ENCODE peak calls at places on chromosome 22, in six cellular contexts. X, D, W, I, G and L are unnamed samples.

GRCh38 chr22:50696799-50697561 is 24.4 kb downstream of the SHANK3 start:
- DNase-seq in X (no peak), W (peak; percentile 35), D (no peak), I (no peak), G (no peak), L (no peak)

GRCh38 chr22:38177044-38177443 is 4.6 kb downstream of the PLA2G6 start:
- DNase-seq in I (no peak), G (no peak), D (no peak), X (no peak), W (no peak), L (no peak)

GRCh38 chr22:42185915-42186439 is 55.4 kb upstream of the CYP2D6 start:
- DNase-seq in X (no peak), I (no peak), W (no peak), G (no peak), D (no peak), L (no peak)

GRCh38 chr22:43378011-43378704 is 33.7 kb upstream of the MPPED1 start:
- DNase-seq in W (no peak), I (peak; percentile 20), X (peak; percentile 26), G (no peak), D (peak; percentile 42), L (no peak)

GRCh38 chr22:17501679-17502285 is 61.5 kb upstream of the SLC25A18 start:
- DNase-seq in X (peak; percentile 73), I (peak; percentile 63), G (peak; percentile 31), D (peak; percentile 57), W (no peak), L (no peak)

GRCh38 chr22:19480173-19480568 is 451 bp downstream of the CDC45 start:
- DNase-seq in X (no peak), I (no peak), W (no peak), G (no peak), D (no peak), L (no peak)

GRCh38 chr22:23306926-23307325 is 126.6 kb downstream of the BCR start:
- DNase-seq in D (no peak), W (peak; percentile 22), I (no peak), G (no peak), X (no peak), L (no peak)

GRCh38 chr22:40520562-40520961 is 116.0 kb downstream of the MRTFA start:
- DNase-seq in I (no peak), G (no peak), D (no peak), W (no peak), X (no peak), L (no peak)

GRCh38 chr22:42313804-42314581 is 43.5 kb upstream of the TCF20 start:
- DNase-seq in W (peak; percentile 63), D (no peak), X (peak; percentile 17), G (peak; percentile 25), I (peak; percentile 4), L (peak; percentile 50)

GRCh38 chr22:17914474-17914873 is 109.9 kb downstream of the MICAL3 start:
- DNase-seq in G (no peak), W (no peak), X (no peak), D (no peak), I (no peak), L (no peak)

GRCh38 chr22:45548991-45549736 is 46.5 kb downstream of the FBLN1 start:
- DNase-seq in I (peak; percentile 67), D (no peak), X (peak; percentile 94), G (no peak), W (no peak), L (no peak)

GRCh38 chr22:41367680-41368542 is 13.8 kb upstream of the TEF start:
- DNase-seq in D (no peak), I (no peak), G (no peak), X (peak; percentile 14), W (peak; percentile 68), L (no peak)

GRCh38 chr22:19974233-19974861 is 32.7 kb upstream of the TXNRD2 start:
- DNase-seq in D (peak; percentile 86), W (no peak), G (no peak), X (peak; percentile 77), I (peak; percentile 42), L (no peak)

GRCh38 chr22:23074451-23074850 is 4.1 kb downstream of the GNAZ start:
- DNase-seq in W (no peak), G (no peak), I (no peak), D (no peak), X (no peak), L (no peak)

GRCh38 chr22:27372969-27373670 is 428.4 kb downstream of the MN1 start:
- DNase-seq in W (no peak), X (no peak), I (peak; percentile 18), D (no peak), G (no peak), L (no peak)

GRCh38 chr22:42431401-42432019 is 693 bp downstream of the NFAM1 start:
- DNase-seq in X (no peak), W (peak; percentile 69), I (no peak), G (no peak), D (no peak), L (no peak)

GRCh38 chr22:33476206-33476605 is 418.0 kb upstream of the SYN3 start:
- DNase-seq in G (no peak), W (no peak), X (no peak), I (no peak), D (no peak), L (no peak)

GRCh38 chr22:41949297-41949965 is 2.5 kb upstream of the CENPM start:
- DNase-seq in W (no peak), X (no peak), D (no peak), I (no peak), G (no peak), L (no peak)

GRCh38 chr22:35648066-35649025 is at the start of gene APOL6:
- DNase-seq in X (peak; percentile 70), D (peak; percentile 48), W (no peak), I (peak; percentile 56), G (peak; percentile 52), L (peak; percentile 78)

GRCh38 chr22:37273126-37273845 is 9.0 kb upstream of the CYTH4 start:
- DNase-seq in X (peak; percentile 68), I (peak; percentile 74), W (no peak), D (no peak), G (no peak), L (no peak)

GRCh38 chr22:26429458-26430238 is 588 bp downstream of the ASPHD2 start:
- DNase-seq in X (no peak), I (no peak), G (no peak), D (no peak), W (no peak), L (no peak)

GRCh38 chr22:49007013-49007653 is 820.5 kb downstream of the BRD1 start:
- DNase-seq in X (no peak), D (no peak), I (no peak), W (peak; percentile 32), G (no peak), L (no peak)

GRCh38 chr22:49423125-49423650 is 404.5 kb downstream of the BRD1 start:
- DNase-seq in W (no peak), G (no peak), I (no peak), X (no peak), D (no peak), L (no peak)

GRCh38 chr22:26904483-26904882 is 247.1 kb downstream of the MIAT start:
- DNase-seq in G (no peak), W (no peak), D (no peak), I (no peak), X (no peak), L (no peak)

GRCh38 chr22:39723899-39724351 is 153.4 kb downstream of the CACNA1I start:
- DNase-seq in G (no peak), I (peak; percentile 60), X (peak; percentile 5), D (no peak), W (peak; percentile 43), L (no peak)

GRCh38 chr22:31495343-31495742 is 993 bp upstream of the SFI1 start:
- DNase-seq in G (no peak), D (no peak), W (no peak), I (no peak), X (no peak), L (no peak)

GRCh38 chr22:20316844-20317401 is 2.9 kb downstream of the DGCR6L start:
- DNase-seq in I (no peak), X (no peak), W (peak; percentile 17), G (no peak), D (no peak), L (no peak)

GRCh38 chr22:20583471-20583922 is 76.1 kb downstream of the MED15 start:
- DNase-seq in D (no peak), G (no peak), I (no peak), X (no peak), W (peak; percentile 65), L (no peak)